ENCODE peak calls at places on chromosomes 6 and 20, in ten cellular contexts. X is CD8-positive, alpha-beta memory T cell; G is tibial artery; R is SJSA1; S is ovary; J is lung; H is sigmoid colon; Y is spleen; E is brain microvascular endothelial cell; F is PC-3. W is an unnamed sample.

GRCh38 chr6:157443066-157443800 is 62.2 kb downstream of the ZDHHC14 start:
- DNase-seq in R (peak; percentile 39), F (peak; percentile 21), E (peak; percentile 79), X (no peak), S (no peak), Y (no peak), G (no peak), H (no peak), J (no peak), W (peak; percentile 33)

GRCh38 chr20:61929561-61929960 is 136.1 kb downstream of the TAF4 start:
- DNase-seq in J (no peak), H (no peak), E (no peak), R (no peak), F (no peak), X (no peak), G (peak; percentile 39), Y (peak; percentile 64), S (no peak), W (no peak)

GRCh38 chr20:59933296-59933848 is at the start of gene SYCP2:
- DNase-seq in X (peak; percentile 76), R (no peak), F (no peak), E (peak; percentile 13), J (no peak), H (peak; percentile 75), Y (peak; percentile 86), S (no peak), G (peak; percentile 67), W (no peak)

GRCh38 chr6:146546440-146546839 is 2.8 kb downstream of the RAB32 start:
- DNase-seq in F (peak; percentile 87), H (no peak), Y (no peak), S (no peak), R (peak; percentile 76), X (no peak), E (peak; percentile 82), G (no peak), J (no peak), W (peak; percentile 87)

GRCh38 chr20:50590348-50590664 is 80.1 kb downstream of the PTPN1 start:
- DNase-seq in R (no peak), Y (no peak), G (no peak), X (no peak), F (no peak), S (no peak), J (no peak), E (no peak), H (no peak), W (no peak)

GRCh38 chr20:48025661-48026060 is 240.4 kb upstream of the SULF2 start:
- DNase-seq in H (no peak), S (no peak), Y (no peak), J (no peak), X (no peak), E (no peak), R (peak; percentile 49), G (no peak), F (peak; percentile 63), W (no peak)

GRCh38 chr6:77879527-77879926 is 226.7 kb downstream of the MEI4 start:
- DNase-seq in R (no peak), S (no peak), E (no peak), Y (no peak), X (no peak), G (no peak), F (no peak), J (no peak), H (no peak), W (no peak)

GRCh38 chr6:12327391-12327790 is 37.2 kb downstream of the EDN1 start:
- DNase-seq in X (no peak), H (no peak), J (no peak), G (no peak), Y (no peak), R (peak; percentile 90), F (peak; percentile 71), S (no peak), E (no peak), W (no peak)

GRCh38 chr6:107032051-107032450 is 4.1 kb downstream of the MTRES1 start:
- DNase-seq in S (no peak), F (peak; percentile 16), G (no peak), Y (no peak), E (no peak), H (no peak), X (no peak), J (no peak), R (no peak), W (no peak)

GRCh38 chr20:50399917-50400704 is 110.1 kb upstream of the PTPN1 start:
- DNase-seq in J (peak; percentile 61), H (no peak), Y (no peak), F (peak; percentile 49), G (no peak), X (no peak), S (no peak), E (no peak), R (no peak), W (no peak)

GRCh38 chr6:127347188-127347587 is 3.8 kb upstream of the ECHDC1 start:
- DNase-seq in S (no peak), E (no peak), X (no peak), J (no peak), H (no peak), G (no peak), Y (no peak), R (peak; percentile 46), F (peak; percentile 80), W (peak; percentile 69)
- H3K27ac ChIP-seq in S (no peak overlapping the region), E (no peak overlapping the region), X (no peak overlapping the region), J (no peak overlapping the region), H (no peak overlapping the region), G (no peak overlapping the region), Y (peak overlapping the region; percentile 58), R (peak overlapping the region; percentile 13), F (peak overlapping the region; percentile 40), W (peak overlapping the region; percentile 27)

GRCh38 chr6:129709451-129709908 is 497 bp downstream of the ARHGAP18 start:
- DNase-seq in H (no peak), R (peak; percentile 47), F (peak; percentile 14), E (peak; percentile 30), Y (no peak), X (no peak), S (peak; percentile 39), J (peak; percentile 34), G (peak; percentile 61), W (no peak)

GRCh38 chr6:129708496-129709216 is 1.3 kb downstream of the ARHGAP18 start:
- DNase-seq in R (no peak), Y (no peak), S (no peak), X (no peak), F (no peak), H (no peak), E (no peak), J (no peak), G (no peak), W (no peak)

GRCh38 chr6:129713806-129714338 is 3.9 kb upstream of the ARHGAP18 start:
- DNase-seq in F (no peak), R (no peak), J (no peak), E (no peak), X (no peak), H (no peak), S (no peak), G (no peak), Y (no peak), W (no peak)

GRCh38 chr6:129709909-129710721 is at the start of gene ARHGAP18:
- DNase-seq in J (peak; percentile 94), S (peak; percentile 84), X (peak; percentile 70), E (peak; percentile 92), R (peak; percentile 91), G (peak; percentile 94), Y (peak; percentile 95), F (peak; percentile 92), H (peak; percentile 94), W (peak; percentile 61)

GRCh38 chr6:129710722-129711631 is 1.0 kb upstream of the ARHGAP18 start:
- DNase-seq in H (no peak), F (no peak), J (no peak), S (no peak), G (no peak), X (no peak), Y (no peak), R (peak; percentile 19), E (no peak), W (no peak)
- H3K27ac ChIP-seq in H (no peak overlapping the region), F (peak overlapping the region; percentile 55), J (no peak overlapping the region), S (no peak overlapping the region), G (peak overlapping the region; percentile 80), X (peak overlapping the region; percentile 52), Y (no peak overlapping the region), R (peak overlapping the region; percentile 32), E (peak overlapping the region; percentile 59), W (peak overlapping the region; percentile 77)

GRCh38 chr6:24476631-24477030 is 12.7 kb downstream of the GPLD1 start:
- DNase-seq in G (no peak), Y (no peak), E (no peak), J (no peak), X (no peak), F (no peak), R (no peak), H (no peak), S (no peak), W (no peak)

GRCh38 chr6:24477070-24477469 is 12.3 kb downstream of the GPLD1 start:
- DNase-seq in J (no peak), S (no peak), E (no peak), R (no peak), Y (no peak), X (no peak), F (no peak), H (no peak), G (no peak), W (no peak)

GRCh38 chr6:24480705-24481104 is 8.7 kb downstream of the GPLD1 start:
- DNase-seq in X (no peak), G (no peak), S (no peak), J (no peak), F (no peak), H (no peak), Y (no peak), E (no peak), R (no peak), W (no peak)

GRCh38 chr6:24481449-24481848 is 7.9 kb downstream of the GPLD1 start:
- DNase-seq in X (no peak), E (no peak), J (no peak), H (no peak), Y (no peak), G (no peak), R (no peak), S (no peak), F (no peak), W (no peak)

DNA sequence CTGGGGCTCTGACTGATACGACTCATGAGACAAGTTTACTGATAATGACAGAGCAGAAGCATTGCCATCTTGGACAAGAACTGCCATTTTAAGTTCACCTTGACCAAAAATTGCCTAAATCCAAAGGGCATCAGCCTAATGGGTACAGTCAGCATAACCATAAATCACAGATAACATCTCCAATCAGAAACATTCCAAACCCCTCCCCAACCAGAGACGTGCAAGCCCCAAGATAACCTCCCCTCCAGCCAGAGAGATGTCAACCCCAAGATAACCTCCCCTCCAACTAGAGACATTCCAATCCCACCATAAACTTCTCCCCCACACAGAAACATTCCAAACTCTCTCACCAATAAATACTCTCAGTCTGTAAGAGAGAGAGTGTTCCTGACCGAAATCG is 10.5 kb downstream of the GPLD1 start:
- DNase-seq in G (no peak), H (no peak), E (no peak), R (no peak), Y (no peak), X (no peak), S (no peak), J (no peak), F (no peak), W (no peak)
- H3K27ac ChIP-seq in G (no peak overlapping the region), H (no peak overlapping the region), E (no peak overlapping the region), R (no peak overlapping the region), Y (no peak overlapping the region), X (no peak overlapping the region), S (no peak overlapping the region), J (no peak overlapping the region), F (no peak overlapping the region), W (no peak overlapping the region)

DNA sequence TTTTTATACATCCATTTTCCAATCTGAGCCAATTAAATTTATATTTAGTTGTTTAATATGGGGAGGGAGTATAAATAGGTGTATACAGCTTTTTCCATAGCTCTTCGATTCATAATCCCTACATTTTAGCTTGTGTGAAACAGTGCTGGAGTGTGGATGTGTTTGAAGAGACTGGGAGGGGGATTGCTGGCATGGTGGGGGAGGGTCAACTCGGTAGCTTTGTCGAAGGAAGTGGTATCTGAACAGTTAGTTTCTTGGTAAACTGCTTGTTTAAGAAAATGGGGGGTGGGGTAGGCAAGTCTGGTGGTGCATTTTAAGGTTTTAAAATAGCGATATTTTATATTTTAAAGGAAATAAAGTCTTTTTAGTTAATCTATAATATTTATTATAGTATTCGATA is 1.4 kb upstream of the LIN28B start:
- DNase-seq in R (no peak), J (no peak), X (no peak), Y (no peak), F (no peak), H (no peak), E (no peak), G (no peak), S (no peak), W (no peak)
- H3K27ac ChIP-seq in R (no peak overlapping the region), J (no peak overlapping the region), X (no peak overlapping the region), Y (no peak overlapping the region), F (no peak overlapping the region), H (no peak overlapping the region), E (no peak overlapping the region), G (no peak overlapping the region), S (no peak overlapping the region), W (no peak overlapping the region)

W was measured in epithelial cell of prostate.